ENCODE peak calls at places on chromosomes 7 and 10, in six cellular contexts. One of them, this sample, is unnamed.

GRCh38 chr10:118900617-118901016 is 128.9 kb upstream of the NANOS1 start:
- DNase-seq in heart left ventricle: no peak
- DNase-seq in CD8-positive, alpha-beta memory T cell: no peak
- DNase-seq in SJSA1: no peak
- DNase-seq in dorsolateral prefrontal cortex: no peak
- DNase-seq in lower lobe of right lung: no peak
- DNase-seq in this sample: no peak

GRCh38 chr7:143172354-143172753 is 10.9 kb upstream of the TAS2R39 start:
- DNase-seq in lower lobe of right lung: peak; percentile 77
- DNase-seq in CD8-positive, alpha-beta memory T cell: no peak
- DNase-seq in SJSA1: peak; percentile 18
- DNase-seq in dorsolateral prefrontal cortex: no peak
- DNase-seq in heart left ventricle: no peak
- DNase-seq in this sample: no peak

GRCh38 chr10:119807960-119808697 is 64.5 kb downstream of the MCMBP start:
- DNase-seq in CD8-positive, alpha-beta memory T cell: peak; percentile 15
- DNase-seq in dorsolateral prefrontal cortex: no peak
- DNase-seq in lower lobe of right lung: no peak
- DNase-seq in SJSA1: peak; percentile 77
- DNase-seq in heart left ventricle: no peak
- DNase-seq in this sample: no peak

GRCh38 chr7:22241805-22242390 is 115.1 kb downstream of the RAPGEF5 start:
- DNase-seq in dorsolateral prefrontal cortex: no peak
- DNase-seq in heart left ventricle: no peak
- DNase-seq in CD8-positive, alpha-beta memory T cell: no peak
- DNase-seq in SJSA1: no peak
- DNase-seq in lower lobe of right lung: no peak
- DNase-seq in this sample: no peak

GRCh38 chr10:50528206-50528605 is 95.5 kb downstream of the SGMS1 start:
- DNase-seq in SJSA1: no peak
- DNase-seq in CD8-positive, alpha-beta memory T cell: no peak
- DNase-seq in heart left ventricle: no peak
- DNase-seq in lower lobe of right lung: no peak
- DNase-seq in dorsolateral prefrontal cortex: no peak
- DNase-seq in this sample: no peak

GRCh38 chr10:62688971-62689700 is 115.4 kb upstream of the ADO start:
- DNase-seq in lower lobe of right lung: no peak
- DNase-seq in CD8-positive, alpha-beta memory T cell: no peak
- DNase-seq in SJSA1: no peak
- DNase-seq in heart left ventricle: no peak
- DNase-seq in dorsolateral prefrontal cortex: no peak
- DNase-seq in this sample: no peak

GRCh38 chr10:117686606-117687005 is 144.1 kb downstream of the EMX2 start:
- DNase-seq in SJSA1: no peak
- DNase-seq in CD8-positive, alpha-beta memory T cell: no peak
- DNase-seq in heart left ventricle: no peak
- DNase-seq in lower lobe of right lung: no peak
- DNase-seq in dorsolateral prefrontal cortex: no peak
- DNase-seq in this sample: no peak

GRCh38 chr7:69002416-69002815 is 595.9 kb upstream of the AUTS2 start:
- DNase-seq in dorsolateral prefrontal cortex: no peak
- DNase-seq in CD8-positive, alpha-beta memory T cell: no peak
- DNase-seq in lower lobe of right lung: no peak
- DNase-seq in heart left ventricle: no peak
- DNase-seq in SJSA1: peak; percentile 2
- DNase-seq in this sample: no peak

GRCh38 chr10:28274475-28274874 is 28.4 kb downstream of the MPP7 start:
- DNase-seq in SJSA1: no peak
- DNase-seq in heart left ventricle: no peak
- DNase-seq in dorsolateral prefrontal cortex: no peak
- DNase-seq in lower lobe of right lung: no peak
- DNase-seq in CD8-positive, alpha-beta memory T cell: no peak
- DNase-seq in this sample: no peak

GRCh38 chr10:22459496-22459895 is 114.2 kb downstream of the SPAG6 start:
- DNase-seq in dorsolateral prefrontal cortex: no peak
- DNase-seq in SJSA1: no peak
- DNase-seq in lower lobe of right lung: no peak
- DNase-seq in CD8-positive, alpha-beta memory T cell: no peak
- DNase-seq in heart left ventricle: no peak
- DNase-seq in this sample: no peak

GRCh38 chr7:106279425-106280182 is 5.2 kb downstream of the NAMPT start:
- DNase-seq in dorsolateral prefrontal cortex: no peak
- DNase-seq in heart left ventricle: no peak
- DNase-seq in lower lobe of right lung: no peak
- DNase-seq in CD8-positive, alpha-beta memory T cell: no peak
- DNase-seq in SJSA1: no peak
- DNase-seq in this sample: no peak

GRCh38 chr7:155948845-155949244 is 136.6 kb upstream of the SHH start:
- DNase-seq in dorsolateral prefrontal cortex: peak; percentile 26
- DNase-seq in CD8-positive, alpha-beta memory T cell: no peak
- DNase-seq in heart left ventricle: no peak
- DNase-seq in lower lobe of right lung: no peak
- DNase-seq in SJSA1: no peak
- DNase-seq in this sample: no peak

GRCh38 chr10:58990693-58991092 is 185.8 kb upstream of the PHYHIPL start:
- DNase-seq in lower lobe of right lung: no peak
- DNase-seq in CD8-positive, alpha-beta memory T cell: no peak
- DNase-seq in dorsolateral prefrontal cortex: no peak
- DNase-seq in heart left ventricle: no peak
- DNase-seq in SJSA1: no peak
- DNase-seq in this sample: no peak

GRCh38 chr10:62047240-62047897 is 145.9 kb downstream of the ARID5B start:
- DNase-seq in lower lobe of right lung: no peak
- DNase-seq in SJSA1: no peak
- DNase-seq in dorsolateral prefrontal cortex: no peak
- DNase-seq in heart left ventricle: no peak
- DNase-seq in CD8-positive, alpha-beta memory T cell: no peak
- DNase-seq in this sample: no peak

GRCh38 chr10:61744469-61744868 is 81.7 kb downstream of the CABCOCO1 start:
- DNase-seq in heart left ventricle: no peak
- DNase-seq in lower lobe of right lung: no peak
- DNase-seq in SJSA1: no peak
- DNase-seq in CD8-positive, alpha-beta memory T cell: no peak
- DNase-seq in dorsolateral prefrontal cortex: no peak
- DNase-seq in this sample: no peak

GRCh38 chr10:11336703-11337102 is 274.7 kb downstream of the USP6NL start:
- DNase-seq in dorsolateral prefrontal cortex: no peak
- DNase-seq in CD8-positive, alpha-beta memory T cell: no peak
- DNase-seq in lower lobe of right lung: no peak
- DNase-seq in heart left ventricle: no peak
- DNase-seq in SJSA1: no peak
- DNase-seq in this sample: no peak

GRCh38 chr7:34928052-34928451 is 109.2 kb downstream of the DPY19L1 start:
- DNase-seq in heart left ventricle: peak; percentile 62
- DNase-seq in lower lobe of right lung: peak; percentile 57
- DNase-seq in SJSA1: no peak
- DNase-seq in CD8-positive, alpha-beta memory T cell: no peak
- DNase-seq in dorsolateral prefrontal cortex: peak; percentile 81
- DNase-seq in this sample: peak; percentile 26

GRCh38 chr7:45407730-45408406 is 166.3 kb upstream of the ADCY1 start:
- DNase-seq in CD8-positive, alpha-beta memory T cell: no peak
- DNase-seq in lower lobe of right lung: no peak
- DNase-seq in dorsolateral prefrontal cortex: peak; percentile 65
- DNase-seq in heart left ventricle: no peak
- DNase-seq in SJSA1: no peak
- DNase-seq in this sample: no peak
- H3K27ac ChIP-seq in CD8-positive, alpha-beta memory T cell: no peak overlapping the region
- H3K27ac ChIP-seq in lower lobe of right lung: no peak overlapping the region
- H3K27ac ChIP-seq in dorsolateral prefrontal cortex: peak overlapping the region; percentile 76
- H3K27ac ChIP-seq in heart left ventricle: no peak overlapping the region
- H3K27ac ChIP-seq in SJSA1: no peak overlapping the region
- H3K27ac ChIP-seq in this sample: no peak overlapping the region

DNA sequence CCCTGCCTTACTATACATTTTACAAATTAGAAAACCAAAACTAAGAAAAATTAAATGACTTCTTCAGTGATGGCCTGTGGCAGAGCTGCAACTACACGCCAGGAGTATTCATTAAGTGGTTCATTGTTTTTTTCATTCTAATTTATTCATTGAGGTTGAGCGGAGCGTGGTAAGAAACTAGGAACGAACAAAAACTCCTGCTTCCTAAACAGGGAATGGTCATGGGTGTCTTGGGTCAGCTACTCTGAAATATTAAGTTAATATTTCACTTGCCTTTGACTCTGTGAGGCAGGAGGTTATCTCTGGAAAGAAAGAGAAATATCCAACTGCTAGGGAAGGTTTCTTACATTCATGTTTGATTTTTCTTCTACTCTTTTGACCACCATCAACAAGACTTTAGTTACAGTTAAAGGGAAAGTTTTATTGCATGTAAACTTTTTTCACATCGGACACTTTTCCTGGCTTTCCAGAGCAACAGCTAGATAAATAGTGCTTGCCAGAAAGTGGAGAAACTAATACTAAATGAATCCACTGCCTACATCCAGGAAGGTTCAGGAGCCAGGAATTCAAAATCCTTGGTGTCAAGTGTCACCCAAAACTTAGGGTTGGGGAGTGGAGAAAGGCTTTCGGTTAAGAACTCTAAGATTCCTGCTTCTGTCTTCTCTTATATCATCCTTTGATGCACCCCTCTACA is 892 bp upstream of the GNG11 start:
- DNase-seq in SJSA1: no peak
- DNase-seq in dorsolateral prefrontal cortex: no peak
- DNase-seq in heart left ventricle: no peak
- DNase-seq in lower lobe of right lung: no peak
- DNase-seq in CD8-positive, alpha-beta memory T cell: no peak
- DNase-seq in this sample: no peak
- H3K27ac ChIP-seq in SJSA1: peak overlapping the region; percentile 81
- H3K27ac ChIP-seq in dorsolateral prefrontal cortex: no peak overlapping the region
- H3K27ac ChIP-seq in heart left ventricle: peak overlapping the region; percentile 96
- H3K27ac ChIP-seq in lower lobe of right lung: peak overlapping the region; percentile 85
- H3K27ac ChIP-seq in CD8-positive, alpha-beta memory T cell: no peak overlapping the region
- H3K27ac ChIP-seq in this sample: no peak overlapping the region

GRCh38 chr10:43649149-43649523 is 455 bp upstream of the ZNF32 start:
- DNase-seq in lower lobe of right lung: no peak
- DNase-seq in CD8-positive, alpha-beta memory T cell: no peak
- DNase-seq in dorsolateral prefrontal cortex: no peak
- DNase-seq in SJSA1: no peak
- DNase-seq in heart left ventricle: no peak
- DNase-seq in this sample: no peak
- H3K27ac ChIP-seq in lower lobe of right lung: peak overlapping the region; percentile 95
- H3K27ac ChIP-seq in CD8-positive, alpha-beta memory T cell: peak overlapping the region; percentile 75
- H3K27ac ChIP-seq in dorsolateral prefrontal cortex: peak overlapping the region; percentile 90
- H3K27ac ChIP-seq in SJSA1: no peak overlapping the region
- H3K27ac ChIP-seq in heart left ventricle: peak overlapping the region; percentile 80
- H3K27ac ChIP-seq in this sample: peak overlapping the region; percentile 60

GRCh38 chr7:46763348-46763747 is 818.6 kb downstream of the TNS3 start:
- DNase-seq in SJSA1: no peak
- DNase-seq in lower lobe of right lung: no peak
- DNase-seq in CD8-positive, alpha-beta memory T cell: no peak
- DNase-seq in heart left ventricle: no peak
- DNase-seq in dorsolateral prefrontal cortex: no peak
- DNase-seq in this sample: no peak
- H3K27ac ChIP-seq in SJSA1: peak overlapping the region; percentile 5
- H3K27ac ChIP-seq in lower lobe of right lung: no peak overlapping the region
- H3K27ac ChIP-seq in CD8-positive, alpha-beta memory T cell: no peak overlapping the region
- H3K27ac ChIP-seq in heart left ventricle: no peak overlapping the region
- H3K27ac ChIP-seq in dorsolateral prefrontal cortex: no peak overlapping the region
- H3K27ac ChIP-seq in this sample: no peak overlapping the region

GRCh38 chr10:13331641-13332040 is 16.5 kb downstream of the SEPHS1 start:
- DNase-seq in heart left ventricle: no peak
- DNase-seq in SJSA1: no peak
- DNase-seq in CD8-positive, alpha-beta memory T cell: no peak
- DNase-seq in lower lobe of right lung: no peak
- DNase-seq in dorsolateral prefrontal cortex: no peak
- DNase-seq in this sample: no peak
- H3K27ac ChIP-seq in heart left ventricle: no peak overlapping the region
- H3K27ac ChIP-seq in SJSA1: no peak overlapping the region
- H3K27ac ChIP-seq in CD8-positive, alpha-beta memory T cell: no peak overlapping the region
- H3K27ac ChIP-seq in lower lobe of right lung: no peak overlapping the region
- H3K27ac ChIP-seq in dorsolateral prefrontal cortex: no peak overlapping the region
- H3K27ac ChIP-seq in this sample: no peak overlapping the region

DNA sequence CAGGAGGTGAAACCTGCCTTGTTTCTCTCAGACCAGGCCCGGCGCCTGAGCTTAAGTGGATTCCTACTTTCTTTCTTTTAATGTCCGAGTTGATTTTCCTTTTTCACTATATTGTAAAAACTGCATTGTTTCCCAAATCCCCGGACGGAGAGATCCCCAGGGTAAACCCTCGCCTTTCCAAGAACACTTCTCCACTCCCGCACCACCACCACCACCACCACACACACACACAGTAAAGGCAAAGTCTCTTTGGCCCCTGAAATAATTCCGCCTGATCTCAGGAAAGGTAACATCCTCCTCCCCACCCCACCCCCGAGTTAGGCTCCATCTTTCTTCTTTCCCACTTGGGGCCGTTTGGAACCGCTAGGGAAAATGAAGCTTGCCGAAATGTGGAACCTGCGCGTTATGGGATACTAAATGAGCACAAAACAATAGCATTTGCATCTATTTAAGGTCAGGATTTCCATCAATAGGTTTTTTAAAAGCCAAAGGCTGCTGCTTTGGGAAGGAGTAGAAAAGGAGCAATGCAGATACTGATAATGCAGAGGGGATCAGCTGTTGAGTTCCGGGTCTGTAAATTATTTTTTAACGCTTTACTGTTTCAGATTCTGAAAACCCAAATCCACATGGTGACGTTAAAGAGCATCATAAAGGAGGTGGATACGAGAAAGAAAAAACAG is 2.5 kb downstream of the HPSE2 start:
- DNase-seq in dorsolateral prefrontal cortex: no peak
- DNase-seq in heart left ventricle: no peak
- DNase-seq in SJSA1: no peak
- DNase-seq in CD8-positive, alpha-beta memory T cell: no peak
- DNase-seq in lower lobe of right lung: no peak
- DNase-seq in this sample: no peak
- H3K27ac ChIP-seq in dorsolateral prefrontal cortex: no peak overlapping the region
- H3K27ac ChIP-seq in heart left ventricle: no peak overlapping the region
- H3K27ac ChIP-seq in SJSA1: no peak overlapping the region
- H3K27ac ChIP-seq in CD8-positive, alpha-beta memory T cell: no peak overlapping the region
- H3K27ac ChIP-seq in lower lobe of right lung: no peak overlapping the region
- H3K27ac ChIP-seq in this sample: peak overlapping the region; percentile 50

DNA sequence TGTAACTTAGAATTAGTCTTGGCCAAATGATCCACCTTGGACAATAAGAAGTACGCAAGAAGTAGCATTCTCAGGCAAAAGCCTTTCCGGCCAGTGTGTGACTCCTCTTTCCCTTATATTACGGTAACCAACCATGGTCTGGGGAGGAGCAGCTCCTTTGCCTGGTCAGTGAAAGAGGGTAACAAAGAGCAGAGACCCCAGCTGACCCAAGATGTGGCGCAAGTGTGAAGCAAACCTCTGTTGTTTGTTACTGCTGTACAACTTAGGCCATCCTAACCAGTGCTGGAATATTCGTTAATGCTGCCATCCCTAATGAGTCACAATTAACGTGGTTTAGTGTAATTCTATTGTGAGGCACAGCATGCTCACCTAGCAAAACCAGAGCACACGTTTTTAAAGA is 44.0 kb downstream of the HIPK2 start:
- DNase-seq in lower lobe of right lung: no peak
- DNase-seq in heart left ventricle: no peak
- DNase-seq in CD8-positive, alpha-beta memory T cell: no peak
- DNase-seq in dorsolateral prefrontal cortex: no peak
- DNase-seq in SJSA1: no peak
- DNase-seq in this sample: no peak
- H3K27ac ChIP-seq in lower lobe of right lung: no peak overlapping the region
- H3K27ac ChIP-seq in heart left ventricle: peak overlapping the region; percentile 88
- H3K27ac ChIP-seq in CD8-positive, alpha-beta memory T cell: no peak overlapping the region
- H3K27ac ChIP-seq in dorsolateral prefrontal cortex: peak overlapping the region; percentile 67
- H3K27ac ChIP-seq in SJSA1: peak overlapping the region; percentile 22
- H3K27ac ChIP-seq in this sample: peak overlapping the region; percentile 45

DNA sequence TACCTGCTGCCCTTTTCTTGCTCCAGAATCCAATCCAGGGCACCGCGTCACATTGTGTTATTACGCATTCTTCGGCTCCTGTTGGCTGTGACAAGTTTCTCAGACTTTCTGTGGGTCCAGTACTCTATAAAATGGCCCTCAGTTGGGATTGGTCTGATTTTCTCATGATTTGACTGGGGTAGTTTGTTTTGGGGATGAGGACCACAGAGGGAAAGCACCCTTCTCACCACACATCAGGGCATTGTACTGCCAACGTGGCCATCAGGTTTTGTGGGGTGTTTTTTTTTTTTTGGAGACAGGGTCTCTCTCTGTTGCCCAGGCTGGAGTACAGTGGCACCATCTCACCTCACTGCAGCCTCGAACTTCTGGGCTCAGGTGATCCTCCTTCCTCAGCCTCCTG is 17.0 kb upstream of the ORAI2 start:
- DNase-seq in lower lobe of right lung: no peak
- DNase-seq in heart left ventricle: no peak
- DNase-seq in SJSA1: no peak
- DNase-seq in dorsolateral prefrontal cortex: no peak
- DNase-seq in CD8-positive, alpha-beta memory T cell: no peak
- DNase-seq in this sample: no peak
- H3K27ac ChIP-seq in lower lobe of right lung: peak overlapping the region; percentile 72
- H3K27ac ChIP-seq in heart left ventricle: no peak overlapping the region
- H3K27ac ChIP-seq in SJSA1: no peak overlapping the region
- H3K27ac ChIP-seq in dorsolateral prefrontal cortex: no peak overlapping the region
- H3K27ac ChIP-seq in CD8-positive, alpha-beta memory T cell: peak overlapping the region; percentile 45
- H3K27ac ChIP-seq in this sample: no peak overlapping the region

This sample was measured in caudate nucleus.